ENCODE peak calls at places on chromosomes 3 and 15, in five cellular contexts. M is left lung; X is CD4-positive, alpha-beta T cell; G is endothelial cell of umbilical vein; K is SJSA1. S is an unnamed sample. For H3K9me3, the result is how much of the 10 kb centered on the place peaks cover.

GRCh38 chr3:7205535-7206331 is 344.8 kb downstream of the GRM7 start:
- DNase-seq in X (no peak), K (no peak), G (peak), M (no peak), S (no peak)

GRCh38 chr15:33341943-33342342 is 31.2 kb downstream of the RYR3 start:
- DNase-seq in G (no peak), K (no peak), M (no peak), X (no peak), S (no peak)

GRCh38 chr3:58529516-58530353 is 7.3 kb downstream of the ACOX2 start:
- DNase-seq in M (no peak), X (no peak), G (peak), K (no peak), S (no peak)

GRCh38 chr3:143110371-143110770 is 9.2 kb upstream of the CHST2 start:
- DNase-seq in M (no peak), G (no peak), K (no peak), X (no peak), S (no peak)

GRCh38 chr3:182766108-182766507 is 27.2 kb upstream of the ATP11B start:
- DNase-seq in G (no peak), K (no peak), X (no peak), M (no peak), S (no peak)

GRCh38 chr3:11907667-11908660 is 61.3 kb upstream of the TAMM41 start:
- DNase-seq in G (no peak), K (no peak), M (no peak), X (no peak), S (no peak)

GRCh38 chr15:31447893-31448634 is 121.4 kb downstream of the KLF13 start:
- DNase-seq in M (no peak), X (no peak), G (no peak), K (no peak), S (no peak)

GRCh38 chr15:53836618-53837017 is 77.2 kb upstream of the WDR72 start:
- DNase-seq in X (no peak), K (no peak), G (no peak), M (no peak), S (no peak)

GRCh38 chr3:109188726-109189125 is 52.2 kb downstream of the C3orf85 start:
- DNase-seq in G (no peak), K (no peak), M (no peak), X (no peak), S (no peak)

GRCh38 chr3:87873136-87873535 is 185.7 kb downstream of the CGGBP1 start:
- DNase-seq in M (no peak), G (no peak), K (no peak), X (no peak), S (no peak)

GRCh38 chr3:22039156-22039555 is 288.1 kb upstream of the ZNF385D start:
- DNase-seq in G (no peak), X (no peak), K (no peak), M (no peak), S (no peak)

GRCh38 chr3:141663993-141664392 is 74.1 kb upstream of the RNF7 start:
- DNase-seq in K (peak), G (no peak), X (no peak), M (no peak), S (peak)

GRCh38 chr15:67148196-67148701 is 82.8 kb downstream of the SMAD3 start:
- DNase-seq in K (no peak), G (peak), M (no peak), X (no peak), S (no peak)

GRCh38 chr3:132659000-132659369 is 624 bp downstream of the ACAD11 start:
- DNase-seq in M (no peak), X (no peak), G (no peak), K (no peak), S (no peak)

GRCh38 chr3:184230081-184230602 is 757 bp downstream of the VWA5B2 start:
- DNase-seq in M (peak), K (no peak), X (no peak), G (no peak), S (no peak)

GRCh38 chr3:53493997-53494791 is at the start of gene CACNA1D:
- DNase-seq in M (peak), G (no peak), X (no peak), K (no peak), S (peak)

GRCh38 chr3:120625199-120625598 is 29.1 kb downstream of the NDUFB4 start:
- DNase-seq in K (no peak), M (no peak), G (peak), X (no peak), S (no peak)

GRCh38 chr15:98649621-98649995 is 1.3 kb downstream of the IGF1R start:
- DNase-seq in G (peak), M (peak), K (no peak), X (peak), S (peak)

GRCh38 chr15:27057904-27058645 is 87.1 kb downstream of the GABRG3 start:
- DNase-seq in G (no peak), M (no peak), K (no peak), X (no peak), S (no peak)

DNA sequence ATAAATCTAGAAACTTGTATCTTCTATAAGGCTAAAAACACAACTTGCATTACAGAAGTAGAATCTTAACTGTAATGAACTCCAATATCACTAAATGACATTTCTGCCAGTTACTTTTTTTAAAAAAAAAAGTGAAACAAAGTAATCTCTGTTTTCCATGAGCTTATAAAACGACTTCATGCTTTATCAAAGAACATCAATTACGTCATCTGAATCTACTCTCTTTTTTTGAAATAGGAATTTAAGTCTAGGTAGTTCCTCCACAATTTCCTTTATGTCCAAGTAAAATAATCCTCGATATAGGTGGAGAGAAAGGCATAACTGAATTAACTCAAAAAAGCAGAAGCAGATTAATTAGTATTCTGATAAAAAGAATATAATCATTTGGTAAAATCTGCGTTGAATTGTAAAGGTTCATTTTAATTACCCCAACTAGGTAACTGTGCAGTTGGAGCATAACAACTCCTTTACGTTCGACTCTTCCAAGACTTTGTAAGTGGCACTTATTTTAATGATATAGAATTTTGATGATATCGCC is 1.4 kb downstream of the UACA start:
- DNase-seq in K (no peak), G (peak), X (no peak), M (no peak), S (no peak)
- H3K27ac ChIP-seq in K (peak), G (peak), X (no peak), M (peak), S (peak)

DNA sequence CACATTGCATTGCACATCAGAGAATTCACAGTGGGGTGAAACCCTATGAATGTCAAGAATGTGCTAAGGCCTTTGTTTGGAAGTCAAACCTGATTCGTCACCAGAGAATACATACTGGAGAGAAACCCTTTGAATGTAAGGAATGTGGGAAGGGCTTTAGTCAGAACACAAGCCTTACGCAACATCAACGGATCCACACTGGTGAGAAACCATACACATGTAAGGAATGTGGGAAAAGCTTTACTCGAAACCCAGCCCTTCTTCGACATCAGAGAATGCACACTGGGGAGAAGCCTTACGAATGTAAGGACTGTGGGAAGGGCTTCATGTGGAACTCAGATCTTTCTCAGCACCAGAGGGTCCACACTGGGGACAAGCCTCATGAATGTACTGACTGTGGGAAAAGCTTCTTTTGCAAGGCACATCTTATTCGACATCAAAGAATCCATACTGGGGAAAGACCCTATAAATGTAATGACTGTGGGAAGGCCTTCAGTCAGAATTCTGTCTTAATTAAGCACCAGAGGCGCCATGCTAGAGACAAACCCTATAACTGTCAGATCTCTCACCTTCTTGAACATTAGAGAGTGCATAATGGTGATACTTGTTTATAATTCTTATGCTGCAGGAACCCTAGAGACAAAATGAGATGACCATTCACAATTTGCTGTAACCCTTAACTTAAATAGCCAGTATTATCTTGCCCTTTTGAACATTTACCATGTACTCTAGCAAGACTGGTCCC is 9.0 kb downstream of the ZNF662 start:
- DNase-seq in K (no peak), X (no peak), M (no peak), G (no peak), S (no peak)
- H3K9me3 ChIP-seq in K (under half), X (under half), M (under half), G (under half), S (half or more)

GRCh38 chr3:9412293-9412692 is 14.9 kb downstream of the SETD5 start:
- DNase-seq in X (no peak), G (no peak), K (no peak), M (no peak), S (no peak)

GRCh38 chr3:9414822-9415221 is 17.4 kb downstream of the SETD5 start:
- DNase-seq in X (no peak), M (no peak), G (no peak), K (no peak), S (no peak)

GRCh38 chr3:9415485-9416138 is 18.2 kb downstream of the SETD5 start:
- DNase-seq in G (no peak), X (no peak), M (no peak), K (no peak), S (no peak)

GRCh38 chr3:9420850-9421549 is 23.6 kb downstream of the SETD5 start:
- DNase-seq in K (no peak), X (no peak), G (peak), M (no peak), S (no peak)

DNA sequence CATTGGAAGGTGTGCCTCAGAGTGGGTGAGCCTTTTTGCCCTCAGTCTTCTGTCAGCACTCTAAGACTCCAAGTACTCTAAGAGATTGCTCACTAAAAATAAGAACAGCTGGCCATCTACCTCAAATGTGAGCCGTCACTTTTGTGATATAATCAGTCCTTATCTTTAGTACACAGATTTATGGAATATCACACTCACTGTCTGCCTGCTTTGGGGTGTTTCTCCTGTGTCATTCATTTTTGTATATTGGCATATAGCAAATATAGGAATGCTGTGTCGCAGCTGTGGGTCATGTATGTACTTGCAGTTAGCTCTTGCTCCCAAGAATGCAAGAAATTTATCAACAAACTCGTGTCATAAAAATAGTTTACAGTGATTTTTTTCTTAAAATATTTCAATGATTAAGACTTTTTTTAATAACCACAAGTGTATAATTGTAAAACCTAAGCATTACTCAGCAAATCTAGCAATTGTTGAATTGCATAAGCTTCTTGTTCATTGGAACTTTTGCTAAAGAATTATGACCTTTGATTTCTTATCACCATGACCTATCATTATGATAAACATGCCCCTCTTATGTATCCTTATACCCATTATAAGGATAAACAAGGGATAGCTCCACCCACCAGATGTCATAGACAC is 18.8 kb downstream of the SETD5 start:
- DNase-seq in K (no peak), X (no peak), M (no peak), G (no peak), S (no peak)
- H3K27ac ChIP-seq in K (peak), X (no peak), M (peak), G (no peak), S (no peak)

GRCh38 chr3:43043071-43043766 is 62.7 kb downstream of the POMGNT2 start:
- DNase-seq in X (no peak), M (no peak), K (no peak), G (no peak), S (no peak)

GRCh38 chr3:43046583-43046982 is 59.3 kb downstream of the POMGNT2 start:
- DNase-seq in M (no peak), G (no peak), X (no peak), K (no peak), S (no peak)

GRCh38 chr3:43048470-43048869 is 57.4 kb downstream of the POMGNT2 start:
- DNase-seq in G (no peak), M (no peak), X (no peak), K (no peak), S (no peak)

GRCh38 chr3:43041517-43041916 is 62.4 kb downstream of the GASK1A start:
- DNase-seq in M (no peak), K (no peak), G (no peak), X (no peak), S (no peak)

DNA sequence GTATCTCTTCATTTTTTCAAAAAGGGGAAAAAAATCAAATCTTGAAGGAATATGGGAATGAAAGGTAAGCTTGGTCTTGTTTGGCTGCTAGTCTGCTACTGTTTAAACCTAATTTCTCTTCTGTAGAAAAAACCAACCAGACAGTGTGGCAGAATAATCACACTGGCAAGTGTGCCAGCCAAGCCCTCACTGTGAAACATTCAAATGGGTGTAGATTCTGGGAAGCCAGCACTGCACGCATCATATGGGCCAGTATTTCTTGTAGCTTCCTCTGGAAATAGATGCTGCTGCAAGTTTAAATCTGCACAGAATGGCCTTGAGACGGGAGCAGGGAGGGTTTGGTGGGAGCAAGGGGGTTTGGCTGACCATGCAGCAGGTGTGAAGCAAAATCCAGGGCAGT is 62.1 kb downstream of the POMGNT2 start:
- DNase-seq in X (no peak), G (no peak), M (no peak), K (no peak), S (no peak)
- H3K9me3 ChIP-seq in X (under half), G (under half), M (under half), K (under half), S (under half)

GRCh38 chr15:22942877-22943276 is 37.3 kb downstream of the CYFIP1 start:
- DNase-seq in M (no peak), X (no peak), G (no peak), K (no peak), S (no peak)
- H3K27ac ChIP-seq in M (no peak), X (no peak), G (no peak), K (no peak), S (no peak)

GRCh38 chr15:20280933-20281463 is 260.6 kb downstream of the GOLGA6L6 start:
- DNase-seq in K (no peak), X (no peak), M (peak), G (no peak), S (no peak)
- H3K9me3 ChIP-seq in K (under half), X (under half), M (under half), G (under half), S (under half)

GRCh38 chr3:33141006-33141405 is 27.2 kb downstream of the CRTAP start:
- DNase-seq in G (no peak), K (no peak), X (no peak), M (no peak), S (no peak)

GRCh38 chr3:33144433-33144832 is 30.6 kb downstream of the CRTAP start:
- DNase-seq in G (no peak), M (no peak), K (no peak), X (peak), S (no peak)

GRCh38 chr3:33137691-33138090 is 23.9 kb downstream of the CRTAP start:
- DNase-seq in X (no peak), G (no peak), K (no peak), M (no peak), S (no peak)

GRCh38 chr3:33145221-33145900 is 31.5 kb downstream of the CRTAP start:
- DNase-seq in X (no peak), G (no peak), K (no peak), M (no peak), S (no peak)

DNA sequence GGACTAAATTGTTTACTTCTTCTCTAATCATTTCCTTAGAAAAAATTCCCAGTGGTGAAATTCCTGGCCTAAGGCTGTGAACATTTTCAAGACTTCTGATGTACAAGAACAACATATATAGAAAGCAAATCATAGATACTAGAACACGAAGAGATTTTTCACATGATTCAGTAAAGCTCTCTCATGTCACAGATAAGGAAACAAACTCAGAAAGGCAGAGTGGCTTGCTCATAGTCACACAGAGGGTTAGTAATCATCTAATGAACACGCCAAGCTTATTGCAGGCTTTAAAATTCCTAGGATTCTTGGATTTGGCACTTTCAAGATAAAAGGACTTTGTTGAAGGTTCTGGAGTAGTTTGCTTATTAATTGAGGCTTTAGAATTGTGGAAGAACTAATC is 26.2 kb downstream of the CRTAP start:
- DNase-seq in G (no peak), X (no peak), M (no peak), K (no peak), S (no peak)
- H3K27ac ChIP-seq in G (no peak), X (no peak), M (no peak), K (no peak), S (no peak)